ENCODE peak calls at places on chromosomes 2 and 18, in nine cellular contexts. Y is NCI-H1930; A is stimulated activated naive B cell treated with anti-CD40 and anti-IgM and Interleukin-4, amounts not matched to agents 10 μg/mL and 1 μg/mL and 100 μg/mL, for 72 hours; M is adipocyte; E is aorta; K is activated naive CD4-positive, alpha-beta T cell treated with Interleukin-2 at 50 U/mL for 16 hours; P is heart right ventricle; F is non-pigmented ciliary epithelial cell; L is T-cell. T is an unnamed sample.

GRCh38 chr2:29155578-29155977 is 40.4 kb downstream of the CLIP4 start:
- DNase-seq in P (no peak), A (no peak), E (no peak), Y (no peak), F (no peak), M (no peak), K (no peak), L (no peak), T (no peak)

GRCh38 chr18:57579928-57580327 is 6.6 kb downstream of the FECH start:
- DNase-seq in L (no peak), A (no peak), K (no peak), Y (no peak), F (no peak), P (no peak), M (no peak), E (no peak), T (no peak)

GRCh38 chr2:105409717-105410116 is 10.9 kb upstream of the FHL2 start:
- DNase-seq in Y (no peak), F (no peak), M (peak; percentile 79), P (peak; percentile 65), K (no peak), E (peak; percentile 93), L (no peak), A (no peak), T (no peak)

GRCh38 chr2:151162185-151162584 is 99.5 kb downstream of the RBM43 start:
- DNase-seq in E (no peak), P (no peak), F (no peak), Y (no peak), K (no peak), M (peak; percentile 86), A (no peak), L (no peak), T (no peak)

GRCh38 chr2:184528119-184528518 is 70.2 kb upstream of the ZNF804A start:
- DNase-seq in A (no peak), K (no peak), E (no peak), Y (no peak), M (no peak), P (no peak), F (no peak), L (no peak), T (no peak)

GRCh38 chr18:5890606-5891360 is 4.5 kb downstream of the TMEM200C start:
- DNase-seq in A (no peak), P (peak; percentile 46), M (no peak), E (peak; percentile 78), K (no peak), Y (no peak), F (no peak), L (no peak), T (no peak)

GRCh38 chr2:10196275-10196892 is 73.8 kb downstream of the RRM2 start:
- DNase-seq in L (no peak), P (no peak), A (no peak), E (no peak), F (no peak), Y (no peak), K (no peak), M (no peak), T (no peak)

GRCh38 chr2:98608962-98609604 is 694 bp downstream of the UNC50 start:
- DNase-seq in M (peak; percentile 65), Y (no peak), L (no peak), P (peak; percentile 29), F (no peak), K (no peak), E (no peak), A (no peak), T (peak; percentile 5)

GRCh38 chr2:209162129-209162528 is 261.7 kb upstream of the MAP2 start:
- DNase-seq in P (no peak), Y (no peak), K (no peak), E (no peak), F (no peak), A (no peak), M (no peak), L (no peak), T (no peak)

GRCh38 chr2:240435457-240435954 is at the start of gene GPC1:
- DNase-seq in E (peak; percentile 91), Y (peak; percentile 73), A (peak; percentile 27), P (peak; percentile 78), M (peak; percentile 94), K (peak; percentile 53), L (no peak), F (no peak), T (peak; percentile 40)

GRCh38 chr2:101794141-101794540 is 96.6 kb downstream of the MAP4K4 start:
- DNase-seq in F (no peak), P (no peak), Y (no peak), A (no peak), E (no peak), M (peak; percentile 63), L (no peak), K (no peak), T (no peak)

GRCh38 chr2:68320118-68320641 is 431 bp upstream of the CNRIP1 start:
- DNase-seq in P (no peak), M (no peak), A (no peak), L (no peak), F (no peak), Y (peak; percentile 55), K (no peak), E (no peak), T (no peak)

GRCh38 chr2:172674034-172674967 is 61.3 kb upstream of the RAPGEF4 start:
- DNase-seq in M (no peak), P (peak; percentile 55), E (peak; percentile 83), Y (no peak), F (no peak), A (no peak), L (peak; percentile 4), K (peak; percentile 25), T (peak; percentile 2)

GRCh38 chr18:47772374-47773248 is 157.8 kb downstream of the SMAD2 start:
- DNase-seq in K (peak; percentile 64), M (peak; percentile 42), A (peak; percentile 25), P (peak; percentile 56), E (no peak), L (peak; percentile 49), Y (peak; percentile 30), F (peak; percentile 8), T (peak; percentile 48)

GRCh38 chr2:237731663-237732062 is 66.9 kb upstream of the RBM44 start:
- DNase-seq in A (no peak), L (no peak), P (no peak), K (peak; percentile 57), E (no peak), F (peak; percentile 31), Y (no peak), M (peak; percentile 67), T (no peak)

GRCh38 chr2:161992526-161992925 is 81.5 kb downstream of the DPP4 start:
- DNase-seq in Y (no peak), K (peak; percentile 54), L (peak; percentile 42), A (peak; percentile 9), F (no peak), M (peak; percentile 36), E (no peak), P (no peak), T (peak; percentile 23)

GRCh38 chr2:236286866-236287545 is 22.8 kb upstream of the ASB18 start:
- DNase-seq in P (no peak), L (no peak), K (no peak), E (no peak), A (no peak), F (no peak), M (peak; percentile 2), Y (no peak), T (no peak)

GRCh38 chr18:10053861-10054260 is 140.0 kb downstream of the VAPA start:
- DNase-seq in P (no peak), K (no peak), A (no peak), Y (no peak), L (no peak), F (no peak), M (no peak), E (no peak), T (no peak)